ENCODE peak calls at places on chromosomes 2 and 18, in four cellular contexts. A, X, G and J are unnamed samples.
A peak's percentile ranks its signal among the peaks of the same experiment; 100 is the strongest.

GRCh38 chr18:30763913-30764350 is 278.6 kb downstream of the DSC3 start:
- DNase-seq in G (no peak), A (no peak), X (no peak), J (no peak)

GRCh38 chr2:216687646-216688045 is 7.7 kb downstream of the IGFBP5 start:
- DNase-seq in G (no peak), A (no peak), X (no peak), J (no peak)

GRCh38 chr2:107657049-107657448 is 169.6 kb upstream of the RGPD4 start:
- DNase-seq in G (no peak), X (no peak), A (no peak), J (no peak)

GRCh38 chr18:77068890-77069312 is 63.7 kb downstream of the MBP start:
- DNase-seq in G (no peak), X (no peak), A (peak; percentile 25), J (no peak)

GRCh38 chr2:16623046-16623445 is 42.6 kb downstream of the CYRIA start:
- DNase-seq in X (no peak), A (no peak), G (peak; percentile 97), J (no peak)

GRCh38 chr2:178804791-178805190 is 2.4 kb downstream of the TTN start:
- DNase-seq in G (no peak), A (peak; percentile 15), X (no peak), J (no peak)

GRCh38 chr2:150548527-150548926 is 61.1 kb upstream of the RND3 start:
- DNase-seq in A (peak; percentile 47), X (no peak), G (no peak), J (no peak)

GRCh38 chr2:233408366-233409285 is 54.3 kb downstream of the DGKD start:
- DNase-seq in X (no peak), G (no peak), A (no peak), J (no peak)

GRCh38 chr2:234169676-234170075 is 119.2 kb downstream of the SPP2 start:
- DNase-seq in G (no peak), X (no peak), A (no peak), J (no peak)

GRCh38 chr2:138712212-138712979 is 67.8 kb downstream of the NXPH2 start:
- DNase-seq in X (no peak), G (peak; percentile 24), A (peak; percentile 77), J (no peak)

GRCh38 chr2:15761910-15762309 is 170.2 kb downstream of the DDX1 start:
- DNase-seq in X (no peak), A (no peak), G (no peak), J (no peak)

GRCh38 chr18:34767601-34768027 is 57.5 kb downstream of the DTNA start:
- DNase-seq in G (peak; percentile 89), A (peak; percentile 96), X (no peak), J (no peak)

GRCh38 chr2:163601377-163601776 is 134.4 kb downstream of the FIGN start:
- DNase-seq in X (no peak), G (peak; percentile 88), A (no peak), J (no peak)

GRCh38 chr2:98654702-98655488 is 46.5 kb downstream of the UNC50 start:
- DNase-seq in X (no peak), A (no peak), G (no peak), J (no peak)

GRCh38 chr2:143960177-143960576 is 559.7 kb downstream of the ZEB2 start:
- DNase-seq in A (peak; percentile 71), X (no peak), G (no peak), J (no peak)

GRCh38 chr18:28359177-28359576 is 182.2 kb upstream of the CDH2 start:
- DNase-seq in G (no peak), X (no peak), A (no peak), J (no peak)

GRCh38 chr2:181178823-181179412 is 198.5 kb downstream of the UBE2E3 start:
- DNase-seq in A (no peak), G (no peak), X (no peak), J (no peak)

GRCh38 chr2:224347181-224348051 is 54.5 kb downstream of the FAM124B start:
- DNase-seq in A (peak; percentile 20), X (no peak), G (peak; percentile 23), J (no peak)

GRCh38 chr2:27024188-27024587 is 8.6 kb upstream of the TMEM214 start:
- DNase-seq in X (no peak), G (no peak), A (no peak), J (no peak)

GRCh38 chr2:134788417-134788816 is 50.0 kb upstream of the ACMSD start:
- DNase-seq in G (no peak), X (no peak), A (no peak), J (no peak)

GRCh38 chr18:72601481-72601880 is 57.3 kb upstream of the CBLN2 start:
- DNase-seq in X (no peak), G (no peak), A (no peak), J (no peak)

GRCh38 chr18:4293337-4293736 is 161.8 kb downstream of the DLGAP1 start:
- DNase-seq in A (no peak), X (no peak), G (no peak), J (no peak)

GRCh38 chr18:25253136-25253535 is 98.8 kb downstream of the ZNF521 start:
- DNase-seq in G (no peak), X (no peak), A (peak; percentile 57), J (no peak)

GRCh38 chr2:38514603-38515154 is 88.0 kb downstream of the HNRNPLL start:
- DNase-seq in A (no peak), X (no peak), G (no peak), J (no peak)

GRCh38 chr2:171479154-171479814 is 43.0 kb upstream of the CYBRD1 start:
- DNase-seq in A (no peak), G (peak; percentile 39), X (no peak), J (no peak)

GRCh38 chr2:88450186-88450585 is 2.3 kb downstream of the FOXI3 start:
- DNase-seq in G (no peak), X (no peak), A (no peak), J (no peak)

GRCh38 chr2:179655627-179656026 is 205.8 kb downstream of the ZNF385B start:
- DNase-seq in X (no peak), A (peak; percentile 48), G (peak; percentile 20), J (no peak)

GRCh38 chr2:146004470-146004869 is 1484.6 kb upstream of the ZEB2 start:
- DNase-seq in G (peak; percentile 76), A (peak; percentile 83), X (no peak), J (no peak)

GRCh38 chr2:234665304-234665703 is 168.4 kb upstream of the ARL4C start:
- DNase-seq in X (no peak), G (no peak), A (no peak), J (no peak)

GRCh38 chr18:27931563-27931962 is 245.4 kb downstream of the CDH2 start:
- DNase-seq in X (no peak), G (no peak), A (no peak), J (no peak)

GRCh38 chr2:200788129-200788718 is 23.5 kb upstream of the BZW1 start:
- DNase-seq in X (no peak), A (peak; percentile 84), G (peak; percentile 60), J (peak; percentile 17)

GRCh38 chr2:125567100-125567499 is 1088.9 kb upstream of the GYPC start:
- DNase-seq in A (no peak), G (no peak), X (no peak), J (no peak)

GRCh38 chr2:41937464-41937861 is 110.4 kb upstream of the PKDCC start:
- DNase-seq in X (no peak), A (no peak), G (peak; percentile 77), J (no peak)

GRCh38 chr2:72289283-72289682 is 141.6 kb upstream of the CYP26B1 start:
- DNase-seq in G (peak; percentile 57), X (no peak), A (peak; percentile 77), J (no peak)

GRCh38 chr2:156079845-156080244 is 252.7 kb downstream of the NR4A2 start:
- DNase-seq in A (no peak), G (no peak), X (no peak), J (no peak)

GRCh38 chr2:181879295-181879694 is 12.2 kb upstream of the ITPRID2 start:
- DNase-seq in X (no peak), A (no peak), G (no peak), J (no peak)

GRCh38 chr2:182220318-182220717 is 206.5 kb downstream of the PDE1A start:
- DNase-seq in A (no peak), X (no peak), G (no peak), J (no peak)

GRCh38 chr2:144361742-144362141 is 158.2 kb downstream of the ZEB2 start:
- DNase-seq in A (no peak), X (no peak), G (no peak), J (no peak)